ENCODE peak calls at places on chromosomes 4 and X, in five cellular contexts. Q is T-helper 2 cell; E is left colon; S is CD8-positive, alpha-beta memory T cell; U is T-helper 17 cell. F is an unnamed sample.

GRCh38 chr4:79217043-79217442 is 108.8 kb downstream of the NAA11 start:
- DNase-seq in Q (no peak), E (no peak), S (no peak), U (no peak), F (no peak)

GRCh38 chrX:82087699-82088098 is 885.8 kb downstream of the SH3BGRL start:
- DNase-seq in Q (no peak), E (no peak), S (no peak), U (no peak), F (no peak)

GRCh38 chrX:49079489-49080428 is at the start of gene WDR45:
- DNase-seq in Q (peak), E (peak), S (peak), U (peak), F (peak)

GRCh38 chr4:82275431-82276423 is 98.1 kb downstream of the HNRNPD start:
- DNase-seq in Q (no peak), E (no peak), S (no peak), U (no peak), F (no peak)

GRCh38 chrX:20968996-20969395 is 405.2 kb upstream of the CNKSR2 start:
- DNase-seq in Q (no peak), E (no peak), S (no peak), U (no peak), F (no peak)

GRCh38 chrX:48975041-48975440 is 3.4 kb upstream of the KCND1 start:
- DNase-seq in Q (no peak), E (no peak), S (no peak), U (no peak), F (no peak)

GRCh38 chrX:102950908-102951866 is 14.1 kb downstream of the RAB40AL start:
- DNase-seq in Q (peak), E (no peak), S (peak), U (peak), F (peak)

GRCh38 chrX:70410921-70411320 is 12.2 kb upstream of the GDPD2 start:
- DNase-seq in Q (no peak), E (no peak), S (no peak), U (no peak), F (no peak)

GRCh38 chrX:120450163-120450562 is 18.9 kb downstream of the LAMP2 start:
- DNase-seq in Q (no peak), E (no peak), S (no peak), U (no peak), F (no peak)

GRCh38 chrX:129845616-129846190 is 2.0 kb upstream of the ZDHHC9 start:
- DNase-seq in Q (no peak), E (no peak), S (no peak), U (no peak), F (no peak)

GRCh38 chrX:151609222-151609621 is 45.7 kb downstream of the PASD1 start:
- DNase-seq in Q (no peak), E (no peak), S (no peak), U (no peak), F (no peak)

GRCh38 chrX:138191998-138192397 is 519.5 kb downstream of the FGF13 start:
- DNase-seq in Q (no peak), E (no peak), S (no peak), U (no peak), F (peak)

GRCh38 chrX:53241558-53241957 is 16.6 kb upstream of the KDM5C start:
- DNase-seq in Q (peak), E (no peak), S (no peak), U (no peak), F (no peak)

GRCh38 chr4:26273308-26273980 is 47.4 kb upstream of the RBPJ start:
- DNase-seq in Q (no peak), E (peak), S (no peak), U (no peak), F (no peak)

GRCh38 chr4:177505171-177505615 is 63.0 kb upstream of the AGA start:
- DNase-seq in Q (no peak), E (no peak), S (no peak), U (no peak), F (no peak)

GRCh38 chr4:124409044-124409443 is 303.5 kb downstream of the ANKRD50 start:
- DNase-seq in Q (no peak), E (no peak), S (no peak), U (no peak), F (no peak)

GRCh38 chr4:178633263-178633662 is 1191.0 kb upstream of the AGA start:
- DNase-seq in Q (no peak), E (no peak), S (no peak), U (no peak), F (no peak)

GRCh38 chr4:109969087-109969486 is 56.4 kb downstream of the EGF start:
- DNase-seq in Q (no peak), E (no peak), S (no peak), U (no peak), F (no peak)

GRCh38 chr4:174244441-174244840 is 39.0 kb downstream of the FBXO8 start:
- DNase-seq in Q (no peak), E (no peak), S (no peak), U (no peak), F (no peak)

GRCh38 chrX:134669378-134670098 is 11.3 kb upstream of the PLAC1 start:
- DNase-seq in Q (no peak), E (no peak), S (no peak), U (no peak), F (no peak)